ENCODE peak calls at places on chromosomes 2 and 18, in seven cellular contexts. T is MM.1S, N is upper lobe of right lung, P is HL-60, V is WERI-Rb-1, F is tibial nerve, W is adrenal gland. M is an unnamed sample.

GRCh38 chr18:37339701-37340215 is 225.8 kb downstream of the CELF4 start:
- DNase-seq in T (no peak), N (no peak), P (no peak), V (no peak), F (no peak), W (no peak), M (no peak)

GRCh38 chr2:28610583-28611201 is 114.8 kb downstream of the PLB1 start:
- DNase-seq in T (no peak), N (no peak), P (no peak), V (no peak), F (no peak), W (peak; percentile 92), M (peak; percentile 75)

GRCh38 chr2:63283273-63283672 is 232.6 kb downstream of the OTX1 start:
- DNase-seq in T (no peak), N (no peak), P (no peak), V (no peak), F (no peak), W (no peak), M (no peak)

GRCh38 chr18:3297025-3297984 is 35.4 kb downstream of the MYL12B start:
- DNase-seq in T (peak; percentile 94), N (peak; percentile 94), P (peak; percentile 98), V (peak; percentile 95), F (peak; percentile 54), W (peak; percentile 96), M (peak; percentile 51)

GRCh38 chr2:130749641-130750040 is 5.7 kb upstream of the AMER3 start:
- DNase-seq in T (no peak), N (no peak), P (no peak), V (no peak), F (no peak), W (no peak), M (no peak)

GRCh38 chr2:1515986-1516797 is 102.9 kb downstream of the TPO start:
- DNase-seq in T (no peak), N (no peak), P (no peak), V (no peak), F (no peak), W (no peak), M (no peak)

GRCh38 chr2:39703473-39703872 is 37.8 kb downstream of the TMEM178A start:
- DNase-seq in T (no peak), N (no peak), P (no peak), V (no peak), F (no peak), W (no peak), M (no peak)

GRCh38 chr2:46815121-46815802 is 100.3 kb downstream of the MCFD2 start:
- DNase-seq in T (no peak), N (no peak), P (no peak), V (no peak), F (no peak), W (no peak), M (peak; percentile 46)

GRCh38 chr2:164992818-164993217 is 37.5 kb upstream of the SLC38A11 start:
- DNase-seq in T (peak; percentile 76), N (no peak), P (no peak), V (peak; percentile 46), F (no peak), W (peak; percentile 73), M (peak; percentile 74)

GRCh38 chr2:97662895-97663625 is 784 bp downstream of the ACTR1B start:
- DNase-seq in T (peak; percentile 83), N (peak; percentile 91), P (peak; percentile 71), V (peak; percentile 65), F (peak; percentile 43), W (peak; percentile 89), M (peak; percentile 57)

GRCh38 chr2:66577331-66578041 is 142.6 kb downstream of the MEIS1 start:
- DNase-seq in T (no peak), N (no peak), P (no peak), V (peak; percentile 55), F (no peak), W (peak; percentile 55), M (peak; percentile 68)

GRCh38 chr2:17375262-17375661 is 143.0 kb downstream of the RAD51AP2 start:
- DNase-seq in T (peak; percentile 95), N (no peak), P (no peak), V (no peak), F (no peak), W (no peak), M (no peak)

GRCh38 chr2:95271381-95271971 is 2.8 kb upstream of the PROM2 start:
- DNase-seq in T (no peak), N (no peak), P (no peak), V (no peak), F (no peak), W (no peak), M (peak; percentile 44)

GRCh38 chr2:221529943-221530652 is 42.0 kb downstream of the EPHA4 start:
- DNase-seq in T (no peak), N (no peak), P (no peak), V (no peak), F (no peak), W (no peak), M (no peak)

GRCh38 chr18:58054041-58054733 is 10.2 kb downstream of the NEDD4L start:
- DNase-seq in T (peak; percentile 41), N (peak; percentile 70), P (no peak), V (no peak), F (no peak), W (no peak), M (no peak)

GRCh38 chr2:128095201-128095600 is 4.2 kb downstream of the UGGT1 start:
- DNase-seq in T (no peak), N (no peak), P (peak; percentile 31), V (no peak), F (no peak), W (no peak), M (no peak)

GRCh38 chr2:8550481-8550880 is 131.4 kb upstream of the ID2 start:
- DNase-seq in T (no peak), N (no peak), P (no peak), V (no peak), F (no peak), W (no peak), M (no peak)

GRCh38 chr2:36271266-36271665 is 84.3 kb upstream of the CRIM1 start:
- DNase-seq in T (no peak), N (no peak), P (no peak), V (no peak), F (no peak), W (no peak), M (no peak)

GRCh38 chr2:101111917-101112771 is 39.0 kb downstream of the TBC1D8 start:
- DNase-seq in T (no peak), N (no peak), P (no peak), V (no peak), F (no peak), W (no peak), M (no peak)

GRCh38 chr2:101114268-101114783 is 36.9 kb downstream of the TBC1D8 start:
- DNase-seq in T (no peak), N (no peak), P (no peak), V (peak; percentile 42), F (no peak), W (no peak), M (no peak)

GRCh38 chr2:101114815-101115214 is 36.4 kb downstream of the TBC1D8 start:
- DNase-seq in T (no peak), N (no peak), P (no peak), V (peak; percentile 49), F (no peak), W (peak; percentile 18), M (no peak)

GRCh38 chr2:101112772-101113157 is 38.4 kb downstream of the TBC1D8 start:
- DNase-seq in T (no peak), N (no peak), P (no peak), V (no peak), F (no peak), W (peak; percentile 19), M (no peak)

GRCh38 chr2:101113441-101114267 is 37.5 kb downstream of the TBC1D8 start:
- DNase-seq in T (no peak), N (no peak), P (peak; percentile 71), V (no peak), F (no peak), W (no peak), M (no peak)
- H3K27ac ChIP-seq in T (no peak overlapping the region), N (peak overlapping the region; percentile 58), P (peak overlapping the region; percentile 66), V (peak overlapping the region; percentile 96), F (no peak overlapping the region), W (peak overlapping the region; percentile 34), M (no peak overlapping the region)

DNA sequence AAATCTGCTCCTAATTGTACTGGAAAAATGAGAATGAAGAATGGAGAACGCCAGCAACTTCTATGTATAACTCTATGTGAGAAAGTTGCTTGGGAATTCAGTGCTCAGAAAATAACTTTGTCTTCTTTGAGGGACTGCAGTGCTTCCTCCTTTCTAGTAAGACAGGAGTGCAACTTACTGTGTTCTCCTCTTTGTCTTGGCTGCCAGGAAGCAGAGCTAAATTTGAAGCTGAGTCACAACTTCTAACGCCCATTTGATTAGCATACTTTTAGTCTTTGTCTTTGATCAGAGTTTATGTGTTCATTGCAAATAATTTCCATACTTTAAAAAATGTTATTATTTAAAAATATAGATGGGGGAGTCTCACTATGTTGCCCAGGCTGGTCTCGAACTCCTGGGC is 6.6 kb downstream of the ARHGAP25 start:
- DNase-seq in T (no peak), N (no peak), P (no peak), V (no peak), F (no peak), W (no peak), M (no peak)
- H3K27ac ChIP-seq in T (no peak overlapping the region), N (peak overlapping the region; percentile 65), P (peak overlapping the region; percentile 77), V (no peak overlapping the region), F (no peak overlapping the region), W (no peak overlapping the region), M (no peak overlapping the region)

GRCh38 chr2:223735659-223736244 is 101.6 kb downstream of the AP1S3 start:
- DNase-seq in T (no peak), N (no peak), P (no peak), V (no peak), F (no peak), W (no peak), M (no peak)
- H3K27ac ChIP-seq in T (no peak overlapping the region), N (no peak overlapping the region), P (no peak overlapping the region), V (no peak overlapping the region), F (no peak overlapping the region), W (no peak overlapping the region), M (no peak overlapping the region)

DNA sequence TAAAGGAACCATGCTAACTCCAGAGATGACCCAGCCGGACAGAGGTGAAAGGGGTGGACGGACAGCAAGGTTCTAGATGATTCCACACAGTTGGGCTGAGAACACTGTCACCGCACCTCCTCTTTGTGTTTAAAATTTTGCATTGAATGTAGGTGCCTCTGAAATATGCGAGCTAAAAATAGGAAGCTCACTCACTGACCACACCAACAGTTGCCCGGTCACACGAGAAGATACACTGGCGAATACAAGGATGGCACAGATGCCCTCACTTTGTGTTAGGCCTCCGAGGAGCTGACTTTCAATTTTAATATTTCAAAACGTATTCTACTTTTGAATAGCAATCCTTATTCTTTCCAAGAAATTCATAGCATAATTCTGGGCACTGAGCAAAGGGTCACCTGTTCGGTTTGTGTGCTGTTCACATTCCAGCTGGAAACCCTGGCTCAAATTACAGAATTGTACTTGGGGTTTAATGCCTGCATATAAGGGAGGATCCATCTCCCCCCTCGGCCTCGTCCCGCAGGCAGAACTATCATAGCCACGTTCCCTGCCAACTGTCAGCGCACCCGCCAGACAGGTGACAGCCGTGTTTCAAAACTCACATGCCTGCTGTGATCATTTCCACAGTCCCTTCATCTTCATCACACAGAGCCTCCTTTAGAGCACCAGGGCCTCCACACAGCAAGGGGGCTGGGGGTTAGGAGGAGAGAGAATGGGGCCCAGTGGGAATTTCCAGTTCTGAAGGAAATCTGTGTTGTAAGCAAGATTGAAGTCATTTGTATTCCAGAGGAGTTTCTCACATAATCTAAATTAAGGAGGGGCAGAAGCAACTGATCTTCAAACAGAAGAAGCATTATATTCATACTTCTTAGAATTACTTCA is 48.2 kb downstream of the ADI1 start:
- DNase-seq in T (no peak), N (no peak), P (no peak), V (no peak), F (no peak), W (no peak), M (no peak)
- H3K27ac ChIP-seq in T (no peak overlapping the region), N (peak overlapping the region; percentile 80), P (no peak overlapping the region), V (no peak overlapping the region), F (peak overlapping the region; percentile 95), W (peak overlapping the region; percentile 87), M (peak overlapping the region; percentile 91)

M was measured in ascending aorta.